ENCODE peak calls at places on chromosome 15, in ten cellular contexts. D is CD8-positive, alpha-beta memory T cell; O is Caki2; Y is cerebellar cortex; K is amniotic epithelial cell; E is tibial nerve; V is HT1080; F is IMR-90; W is central memory CD4-positive, alpha-beta T cell; X is activated gamma-delta T cell. I is an unnamed sample.

GRCh38 chr15:25802285-25802830 is 60.8 kb downstream of the ATP10A start:
- DNase-seq in V (no peak), E (no peak), K (no peak), O (no peak), W (no peak), X (no peak), F (no peak), D (no peak), Y (no peak), I (no peak)

GRCh38 chr15:59166156-59166555 is 40.5 kb upstream of the LDHAL6B start:
- DNase-seq in O (no peak), W (no peak), X (no peak), D (no peak), K (peak; percentile 88), Y (no peak), F (peak; percentile 27), V (no peak), E (no peak), I (no peak)

GRCh38 chr15:75705854-75706681 is 6.6 kb downstream of the CSPG4 start:
- DNase-seq in E (no peak), K (peak; percentile 21), F (no peak), D (no peak), X (no peak), V (no peak), O (no peak), Y (no peak), W (no peak), I (no peak)

GRCh38 chr15:101288905-101289513 is 6.0 kb downstream of the SNRPA1 start:
- DNase-seq in O (peak; percentile 29), Y (peak; percentile 30), V (peak; percentile 32), X (no peak), F (peak; percentile 55), K (peak; percentile 48), D (no peak), E (no peak), W (peak; percentile 51), I (peak; percentile 53)

GRCh38 chr15:57769266-57769665 is 62.8 kb downstream of the POLR2M start:
- DNase-seq in K (peak; percentile 30), Y (no peak), X (no peak), W (no peak), O (no peak), V (no peak), E (peak; percentile 41), D (no peak), F (peak; percentile 33), I (peak; percentile 90)

GRCh38 chr15:72009207-72009606 is 108.7 kb downstream of the MYO9A start:
- DNase-seq in X (no peak), W (no peak), F (no peak), V (no peak), O (peak; percentile 79), Y (no peak), E (no peak), K (no peak), D (no peak), I (no peak)

GRCh38 chr15:89916660-89917059 is 3.9 kb upstream of the ARPIN start:
- DNase-seq in E (no peak), X (no peak), V (no peak), Y (no peak), K (no peak), W (no peak), F (no peak), O (no peak), D (no peak), I (no peak)

GRCh38 chr15:68304611-68305337 is 27.2 kb downstream of the FEM1B start:
- DNase-seq in V (no peak), D (no peak), O (no peak), E (no peak), Y (peak; percentile 24), K (no peak), W (no peak), F (no peak), X (no peak), I (no peak)

GRCh38 chr15:91549581-91549980 is 303.9 kb upstream of the SLCO3A1 start:
- DNase-seq in D (no peak), X (no peak), O (no peak), Y (no peak), K (no peak), E (no peak), V (no peak), F (no peak), W (no peak), I (no peak)

GRCh38 chr15:77617507-77618285 is 15.0 kb downstream of the LINGO1 start:
- DNase-seq in E (no peak), K (peak; percentile 29), V (no peak), F (no peak), Y (no peak), D (no peak), O (no peak), W (no peak), X (no peak), I (no peak)

GRCh38 chr15:51089699-51090098 is 5.0 kb downstream of the TNFAIP8L3 start:
- DNase-seq in X (no peak), V (peak; percentile 23), K (peak; percentile 81), F (peak; percentile 22), D (no peak), Y (no peak), W (no peak), O (no peak), E (no peak), I (peak; percentile 79)

GRCh38 chr15:65423977-65424679 is 1.4 kb upstream of the IGDCC4 start:
- DNase-seq in Y (no peak), E (no peak), O (peak; percentile 25), F (peak; percentile 51), V (peak; percentile 45), K (peak; percentile 42), W (no peak), D (no peak), X (no peak), I (peak; percentile 85)

GRCh38 chr15:27273506-27273905 is 302.5 kb downstream of the GABRG3 start:
- DNase-seq in O (no peak), F (no peak), E (no peak), W (no peak), X (no peak), D (no peak), K (no peak), V (no peak), Y (no peak), I (no peak)

GRCh38 chr15:81015595-81016252 is 15.0 kb downstream of the TLNRD1 start:
- DNase-seq in Y (peak; percentile 84), K (no peak), X (no peak), D (no peak), E (no peak), F (no peak), O (no peak), W (no peak), V (no peak), I (no peak)

GRCh38 chr15:78167227-78167888 is 18.2 kb downstream of the IDH3A start:
- DNase-seq in O (no peak), Y (no peak), E (no peak), D (no peak), F (no peak), W (peak; percentile 18), X (no peak), K (no peak), V (no peak), I (no peak)

GRCh38 chr15:51620647-51621046 is 1.9 kb downstream of the DMXL2 start:
- DNase-seq in X (no peak), W (no peak), O (no peak), E (no peak), D (no peak), Y (peak; percentile 44), K (no peak), V (no peak), F (no peak), I (no peak)

GRCh38 chr15:78284758-78285157 is 14.7 kb downstream of the SKIC8 start:
- DNase-seq in D (no peak), V (no peak), F (no peak), O (no peak), X (no peak), K (no peak), W (no peak), Y (no peak), E (no peak), I (no peak)